ENCODE peak calls at places on chromosome 21, in eight cellular contexts. One of them, this sample, is unnamed.

GRCh38 chr21:31363720-31364119 is 19.7 kb upstream of the TIAM1 start:
- DNase-seq in transverse colon: no peak
- DNase-seq in endothelial cell: peak; percentile 14
- DNase-seq in brain microvascular endothelial cell: no peak
- DNase-seq in foreskin fibroblast: no peak
- DNase-seq in ovary: no peak
- DNase-seq in MM.1S: no peak
- DNase-seq in osteocyte: no peak
- DNase-seq in this sample: no peak

GRCh38 chr21:26159869-26160268 is 10.7 kb downstream of the APP start:
- DNase-seq in foreskin fibroblast: no peak
- DNase-seq in endothelial cell: no peak
- DNase-seq in ovary: no peak
- DNase-seq in brain microvascular endothelial cell: no peak
- DNase-seq in MM.1S: no peak
- DNase-seq in transverse colon: no peak
- DNase-seq in osteocyte: no peak
- DNase-seq in this sample: no peak

GRCh38 chr21:15850645-15851044 is 120.9 kb downstream of the USP25 start:
- DNase-seq in foreskin fibroblast: peak; percentile 49
- DNase-seq in ovary: no peak
- DNase-seq in endothelial cell: no peak
- DNase-seq in brain microvascular endothelial cell: peak; percentile 43
- DNase-seq in MM.1S: no peak
- DNase-seq in osteocyte: no peak
- DNase-seq in transverse colon: no peak
- DNase-seq in this sample: no peak

GRCh38 chr21:18373631-18374030 is 30.0 kb downstream of the TMPRSS15 start:
- DNase-seq in ovary: no peak
- DNase-seq in MM.1S: no peak
- DNase-seq in foreskin fibroblast: no peak
- DNase-seq in brain microvascular endothelial cell: peak; percentile 3
- DNase-seq in transverse colon: no peak
- DNase-seq in endothelial cell: no peak
- DNase-seq in osteocyte: no peak
- DNase-seq in this sample: no peak

GRCh38 chr21:21165063-21165645 is 166.9 kb downstream of the NCAM2 start:
- DNase-seq in transverse colon: no peak
- DNase-seq in osteocyte: no peak
- DNase-seq in MM.1S: no peak
- DNase-seq in brain microvascular endothelial cell: peak; percentile 85
- DNase-seq in endothelial cell: no peak
- DNase-seq in ovary: no peak
- DNase-seq in foreskin fibroblast: peak; percentile 93
- DNase-seq in this sample: no peak

GRCh38 chr21:33123396-33124120 is 53.6 kb downstream of the OLIG1 start:
- DNase-seq in foreskin fibroblast: no peak
- DNase-seq in transverse colon: no peak
- DNase-seq in brain microvascular endothelial cell: no peak
- DNase-seq in endothelial cell: no peak
- DNase-seq in osteocyte: no peak
- DNase-seq in ovary: no peak
- DNase-seq in MM.1S: no peak
- DNase-seq in this sample: no peak

GRCh38 chr21:39062196-39062900 is 120.9 kb downstream of the PSMG1 start:
- DNase-seq in osteocyte: no peak
- DNase-seq in brain microvascular endothelial cell: no peak
- DNase-seq in ovary: no peak
- DNase-seq in foreskin fibroblast: no peak
- DNase-seq in transverse colon: no peak
- DNase-seq in MM.1S: no peak
- DNase-seq in endothelial cell: no peak
- DNase-seq in this sample: no peak

GRCh38 chr21:16570856-16571255 is 841.1 kb downstream of the USP25 start:
- DNase-seq in transverse colon: no peak
- DNase-seq in MM.1S: no peak
- DNase-seq in endothelial cell: no peak
- DNase-seq in ovary: no peak
- DNase-seq in foreskin fibroblast: no peak
- DNase-seq in osteocyte: no peak
- DNase-seq in brain microvascular endothelial cell: no peak
- DNase-seq in this sample: no peak

GRCh38 chr21:32163386-32163785 is 115.5 kb downstream of the MIS18A start:
- DNase-seq in ovary: no peak
- DNase-seq in MM.1S: no peak
- DNase-seq in brain microvascular endothelial cell: no peak
- DNase-seq in endothelial cell: no peak
- DNase-seq in foreskin fibroblast: no peak
- DNase-seq in transverse colon: no peak
- DNase-seq in osteocyte: no peak
- DNase-seq in this sample: no peak

GRCh38 chr21:32946654-32947053 is 79.1 kb upstream of the OLIG2 start:
- DNase-seq in MM.1S: no peak
- DNase-seq in foreskin fibroblast: no peak
- DNase-seq in osteocyte: no peak
- DNase-seq in brain microvascular endothelial cell: no peak
- DNase-seq in endothelial cell: no peak
- DNase-seq in ovary: no peak
- DNase-seq in transverse colon: no peak
- DNase-seq in this sample: no peak

GRCh38 chr21:31442339-31442738 is 98.3 kb upstream of the TIAM1 start:
- DNase-seq in MM.1S: no peak
- DNase-seq in brain microvascular endothelial cell: no peak
- DNase-seq in endothelial cell: no peak
- DNase-seq in osteocyte: no peak
- DNase-seq in foreskin fibroblast: no peak
- DNase-seq in transverse colon: no peak
- DNase-seq in ovary: no peak
- DNase-seq in this sample: no peak

GRCh38 chr21:45386728-45387371 is 18.1 kb upstream of the COL18A1 start:
- DNase-seq in endothelial cell: peak; percentile 47
- DNase-seq in MM.1S: no peak
- DNase-seq in transverse colon: no peak
- DNase-seq in foreskin fibroblast: peak; percentile 97
- DNase-seq in osteocyte: no peak
- DNase-seq in ovary: peak; percentile 83
- DNase-seq in brain microvascular endothelial cell: peak; percentile 84
- DNase-seq in this sample: no peak
- TF ChIP-seq CTCF in endothelial cell: no peak
- TF ChIP-seq CTCF in MM.1S: no peak
- TF ChIP-seq CTCF in transverse colon: no peak
- TF ChIP-seq CTCF in foreskin fibroblast: peak; percentile 33
- TF ChIP-seq CTCF in osteocyte: peak; percentile 53
- TF ChIP-seq CTCF in ovary: peak; percentile 61
- TF ChIP-seq CTCF in brain microvascular endothelial cell: peak; percentile 63
- TF ChIP-seq CTCF in this sample: no peak

GRCh38 chr21:37907076-37907475 is 9.2 kb downstream of the KCNJ6 start:
- DNase-seq in osteocyte: no peak
- DNase-seq in endothelial cell: no peak
- DNase-seq in ovary: no peak
- DNase-seq in foreskin fibroblast: no peak
- DNase-seq in MM.1S: no peak
- DNase-seq in brain microvascular endothelial cell: no peak
- DNase-seq in transverse colon: no peak
- DNase-seq in this sample: no peak

GRCh38 chr21:37912616-37913015 is 3.6 kb downstream of the KCNJ6 start:
- DNase-seq in MM.1S: no peak
- DNase-seq in brain microvascular endothelial cell: no peak
- DNase-seq in transverse colon: no peak
- DNase-seq in endothelial cell: no peak
- DNase-seq in foreskin fibroblast: no peak
- DNase-seq in osteocyte: no peak
- DNase-seq in ovary: no peak
- DNase-seq in this sample: no peak

GRCh38 chr21:37908691-37909090 is 7.6 kb downstream of the KCNJ6 start:
- DNase-seq in brain microvascular endothelial cell: no peak
- DNase-seq in transverse colon: no peak
- DNase-seq in ovary: no peak
- DNase-seq in foreskin fibroblast: no peak
- DNase-seq in endothelial cell: no peak
- DNase-seq in MM.1S: no peak
- DNase-seq in osteocyte: no peak
- DNase-seq in this sample: no peak

GRCh38 chr21:37914211-37914900 is 1.9 kb downstream of the KCNJ6 start:
- DNase-seq in MM.1S: peak; percentile 65
- DNase-seq in endothelial cell: peak; percentile 74
- DNase-seq in ovary: no peak
- DNase-seq in brain microvascular endothelial cell: peak; percentile 3
- DNase-seq in transverse colon: no peak
- DNase-seq in osteocyte: peak; percentile 87
- DNase-seq in foreskin fibroblast: peak; percentile 35
- DNase-seq in this sample: no peak

GRCh38 chr21:37909936-37910335 is 6.3 kb downstream of the KCNJ6 start:
- DNase-seq in foreskin fibroblast: peak; percentile 6
- DNase-seq in transverse colon: no peak
- DNase-seq in osteocyte: no peak
- DNase-seq in ovary: no peak
- DNase-seq in endothelial cell: no peak
- DNase-seq in brain microvascular endothelial cell: no peak
- DNase-seq in MM.1S: no peak
- DNase-seq in this sample: no peak
- TF ChIP-seq CTCF in foreskin fibroblast: peak; percentile 2
- TF ChIP-seq CTCF in transverse colon: no peak
- TF ChIP-seq CTCF in osteocyte: peak; percentile 14
- TF ChIP-seq CTCF in ovary: no peak
- TF ChIP-seq CTCF in endothelial cell: peak; percentile 20
- TF ChIP-seq CTCF in brain microvascular endothelial cell: peak; percentile 58
- TF ChIP-seq CTCF in MM.1S: no peak
- TF ChIP-seq CTCF in this sample: no peak

GRCh38 chr21:34302496-34302895 is 61.3 kb upstream of the KCNE2 start:
- DNase-seq in MM.1S: no peak
- DNase-seq in brain microvascular endothelial cell: no peak
- DNase-seq in ovary: no peak
- DNase-seq in foreskin fibroblast: peak; percentile 47
- DNase-seq in transverse colon: no peak
- DNase-seq in endothelial cell: no peak
- DNase-seq in osteocyte: no peak
- DNase-seq in this sample: no peak

GRCh38 chr21:34298797-34299539 is 64.8 kb upstream of the KCNE2 start:
- DNase-seq in transverse colon: no peak
- DNase-seq in endothelial cell: no peak
- DNase-seq in brain microvascular endothelial cell: no peak
- DNase-seq in foreskin fibroblast: no peak
- DNase-seq in ovary: no peak
- DNase-seq in MM.1S: no peak
- DNase-seq in osteocyte: no peak
- DNase-seq in this sample: no peak

DNA sequence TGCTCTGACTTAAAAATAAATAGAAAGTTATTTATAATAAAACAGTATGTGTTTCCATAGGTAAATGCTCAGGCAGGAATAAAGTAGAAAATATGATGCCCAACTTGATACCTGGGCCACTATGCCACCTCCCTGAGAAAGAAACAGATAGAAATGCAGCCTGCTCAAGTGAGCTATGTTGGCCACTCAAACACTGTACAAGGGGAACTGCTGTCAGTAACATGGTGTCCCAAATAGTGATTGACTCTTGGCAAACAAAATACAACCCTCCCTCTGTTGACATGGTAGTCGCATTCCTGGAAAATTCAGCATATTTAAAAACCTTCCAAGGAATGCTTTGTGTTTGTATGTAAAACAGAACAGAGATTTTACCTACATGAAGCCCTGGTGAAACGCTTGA is 66.9 kb upstream of the KCNE2 start:
- DNase-seq in transverse colon: no peak
- DNase-seq in foreskin fibroblast: no peak
- DNase-seq in brain microvascular endothelial cell: no peak
- DNase-seq in MM.1S: no peak
- DNase-seq in ovary: no peak
- DNase-seq in osteocyte: no peak
- DNase-seq in endothelial cell: no peak
- DNase-seq in this sample: no peak
- TF ChIP-seq CTCF in transverse colon: no peak
- TF ChIP-seq CTCF in foreskin fibroblast: no peak
- TF ChIP-seq CTCF in brain microvascular endothelial cell: no peak
- TF ChIP-seq CTCF in MM.1S: no peak
- TF ChIP-seq CTCF in ovary: no peak
- TF ChIP-seq CTCF in osteocyte: no peak
- TF ChIP-seq CTCF in endothelial cell: no peak
- TF ChIP-seq CTCF in this sample: no peak

GRCh38 chr21:41955516-41955915 is 1.7 kb upstream of the C2CD2 start:
- DNase-seq in foreskin fibroblast: no peak
- DNase-seq in endothelial cell: no peak
- DNase-seq in ovary: no peak
- DNase-seq in brain microvascular endothelial cell: no peak
- DNase-seq in MM.1S: no peak
- DNase-seq in osteocyte: no peak
- DNase-seq in transverse colon: no peak
- DNase-seq in this sample: no peak

GRCh38 chr21:41960386-41960785 is 6.6 kb upstream of the C2CD2 start:
- DNase-seq in transverse colon: no peak
- DNase-seq in ovary: no peak
- DNase-seq in brain microvascular endothelial cell: no peak
- DNase-seq in endothelial cell: no peak
- DNase-seq in osteocyte: no peak
- DNase-seq in MM.1S: no peak
- DNase-seq in foreskin fibroblast: no peak
- DNase-seq in this sample: no peak

GRCh38 chr21:41956926-41957729 is 3.3 kb upstream of the C2CD2 start:
- DNase-seq in endothelial cell: no peak
- DNase-seq in brain microvascular endothelial cell: peak; percentile 69
- DNase-seq in osteocyte: no peak
- DNase-seq in ovary: peak; percentile 77
- DNase-seq in foreskin fibroblast: peak; percentile 83
- DNase-seq in transverse colon: no peak
- DNase-seq in MM.1S: no peak
- DNase-seq in this sample: no peak

GRCh38 chr21:41958886-41959563 is 5.2 kb upstream of the C2CD2 start:
- DNase-seq in endothelial cell: no peak
- DNase-seq in ovary: no peak
- DNase-seq in foreskin fibroblast: no peak
- DNase-seq in MM.1S: no peak
- DNase-seq in transverse colon: no peak
- DNase-seq in osteocyte: no peak
- DNase-seq in brain microvascular endothelial cell: no peak
- DNase-seq in this sample: no peak

DNA sequence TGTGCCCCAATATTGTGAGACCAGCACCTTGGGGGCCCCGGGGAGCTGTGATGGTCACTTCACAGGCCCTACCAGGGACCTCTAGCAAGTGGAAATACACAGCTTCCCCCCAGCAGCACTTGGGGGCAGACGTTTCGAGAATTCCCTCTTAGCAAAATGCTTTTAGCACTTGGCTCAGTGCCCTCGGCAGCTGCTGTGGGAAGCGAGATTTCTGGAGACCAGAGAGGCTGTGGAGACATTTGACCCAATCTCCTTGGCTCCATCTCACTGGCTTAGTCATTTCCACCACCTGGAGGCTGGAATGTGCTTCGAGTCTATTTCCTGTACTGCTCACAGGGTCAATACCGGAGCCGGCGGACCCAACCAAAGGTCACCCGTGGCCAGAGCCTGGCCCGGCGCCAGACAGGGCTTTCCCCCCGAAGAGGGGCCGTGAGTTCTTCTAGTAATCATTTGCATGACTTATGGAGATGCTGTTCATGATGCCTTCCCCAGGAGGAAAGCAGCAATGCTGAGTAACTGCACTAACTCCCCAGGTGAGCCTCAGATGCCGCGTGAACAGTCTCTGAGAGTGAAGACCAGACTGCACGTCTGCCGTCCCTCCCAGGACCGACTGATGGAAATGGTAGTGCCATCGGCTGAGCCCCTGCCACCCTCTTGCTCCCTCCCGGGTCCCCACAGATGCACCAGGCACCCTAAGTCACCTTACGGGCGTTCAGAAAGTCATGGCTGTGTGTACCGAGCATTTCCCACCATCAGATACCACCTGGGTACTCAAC is 4.4 kb upstream of the C2CD2 start:
- DNase-seq in foreskin fibroblast: peak; percentile 93
- DNase-seq in endothelial cell: no peak
- DNase-seq in ovary: peak; percentile 83
- DNase-seq in transverse colon: peak; percentile 61
- DNase-seq in brain microvascular endothelial cell: peak; percentile 81
- DNase-seq in MM.1S: no peak
- DNase-seq in osteocyte: no peak
- DNase-seq in this sample: no peak
- TF ChIP-seq CTCF in foreskin fibroblast: peak; percentile 23
- TF ChIP-seq CTCF in endothelial cell: no peak
- TF ChIP-seq CTCF in ovary: no peak
- TF ChIP-seq CTCF in transverse colon: peak; percentile 20
- TF ChIP-seq CTCF in brain microvascular endothelial cell: peak; percentile 62
- TF ChIP-seq CTCF in MM.1S: no peak
- TF ChIP-seq CTCF in osteocyte: peak; percentile 39
- TF ChIP-seq CTCF in this sample: no peak